ENCODE peak calls at places on chromosomes 13 and 19, in five cellular contexts. V, U, F, I and J are unnamed samples.

GRCh38 chr19:13095393-13095784 is 7.3 kb downstream of the LYL1 start:
- DNase-seq in V (no peak), U (no peak), F (no peak), I (no peak), J (no peak)

GRCh38 chr13:92473736-92474465 is 752.7 kb upstream of the GPC6 start:
- DNase-seq in V (no peak), U (no peak), F (no peak), I (no peak), J (no peak)

GRCh38 chr13:40910324-40911050 is 108.6 kb downstream of the ELF1 start:
- DNase-seq in V (no peak), U (peak), F (no peak), I (peak), J (no peak)

GRCh38 chr13:68257111-68257842 is 1027.1 kb upstream of the PCDH9 start:
- DNase-seq in V (no peak), U (no peak), F (no peak), I (no peak), J (no peak)

GRCh38 chr19:29840066-29840950 is 28.5 kb downstream of the CCNE1 start:
- DNase-seq in V (no peak), U (no peak), F (peak), I (no peak), J (no peak)

GRCh38 chr13:33746867-33747266 is 71.1 kb upstream of the RFC3 start:
- DNase-seq in V (no peak), U (no peak), F (no peak), I (no peak), J (no peak)

GRCh38 chr19:10353793-10354391 is 14.5 kb upstream of the ICAM3 start:
- DNase-seq in V (no peak), U (peak), F (no peak), I (no peak), J (no peak)

GRCh38 chr13:113291997-113292862 is 4.8 kb upstream of the LAMP1 start:
- DNase-seq in V (no peak), U (peak), F (no peak), I (peak), J (no peak)

GRCh38 chr19:543912-544608 is at the start of gene GZMM:
- DNase-seq in V (no peak), U (no peak), F (no peak), I (no peak), J (peak)

GRCh38 chr13:43629691-43630480 is 156.9 kb downstream of the ENOX1 start:
- DNase-seq in V (no peak), U (no peak), F (no peak), I (peak), J (no peak)

GRCh38 chr19:6476155-6476895 is 5.3 kb downstream of the DENND1C start:
- DNase-seq in V (no peak), U (peak), F (no peak), I (peak), J (peak)

GRCh38 chr19:51375504-51376221 is 3.2 kb upstream of the NKG7 start:
- DNase-seq in V (no peak), U (no peak), F (peak), I (no peak), J (peak)

GRCh38 chr19:32318884-32319520 is 26.4 kb upstream of the ZNF507 start:
- DNase-seq in V (no peak), U (no peak), F (no peak), I (no peak), J (no peak)

GRCh38 chr19:32313866-32314265 is 31.5 kb upstream of the ZNF507 start:
- DNase-seq in V (no peak), U (no peak), F (no peak), I (no peak), J (no peak)

GRCh38 chr19:32311371-32311770 is 34.0 kb upstream of the ZNF507 start:
- DNase-seq in V (no peak), U (no peak), F (no peak), I (no peak), J (no peak)

GRCh38 chr19:32317045-32317444 is 28.4 kb upstream of the ZNF507 start:
- DNase-seq in V (no peak), U (no peak), F (no peak), I (no peak), J (no peak)

DNA sequence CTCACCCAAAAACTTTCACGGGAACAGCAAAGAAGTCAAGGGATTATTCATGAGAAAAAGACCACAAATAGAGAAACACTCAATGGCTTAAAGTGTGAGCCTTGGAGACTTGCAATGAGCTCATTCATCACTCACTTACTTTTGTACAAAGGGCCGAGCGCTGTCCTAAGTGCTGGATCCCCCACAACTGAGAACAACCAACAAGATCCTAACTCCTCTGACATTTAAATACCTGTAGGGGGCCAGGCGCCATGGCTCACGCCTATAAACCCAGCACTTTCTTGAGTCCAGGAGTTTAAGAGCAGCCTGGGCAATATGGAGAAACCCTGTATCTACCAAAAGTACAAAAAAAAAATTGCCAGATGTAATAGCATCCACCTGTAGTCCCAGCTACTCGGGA is 29.4 kb upstream of the ZNF507 start:
- DNase-seq in V (no peak), U (no peak), F (no peak), I (no peak), J (no peak)
- TF ChIP-seq CTCF in V (no peak), U (no peak), F (no peak), I (no peak), J (no peak)

GRCh38 chr13:22357132-22357531 is 686.3 kb downstream of the FGF9 start:
- DNase-seq in V (no peak), U (no peak), F (no peak), I (peak), J (no peak)
- TF ChIP-seq CTCF in V (no peak), U (no peak), F (no peak), I (no peak), J (no peak)

DNA sequence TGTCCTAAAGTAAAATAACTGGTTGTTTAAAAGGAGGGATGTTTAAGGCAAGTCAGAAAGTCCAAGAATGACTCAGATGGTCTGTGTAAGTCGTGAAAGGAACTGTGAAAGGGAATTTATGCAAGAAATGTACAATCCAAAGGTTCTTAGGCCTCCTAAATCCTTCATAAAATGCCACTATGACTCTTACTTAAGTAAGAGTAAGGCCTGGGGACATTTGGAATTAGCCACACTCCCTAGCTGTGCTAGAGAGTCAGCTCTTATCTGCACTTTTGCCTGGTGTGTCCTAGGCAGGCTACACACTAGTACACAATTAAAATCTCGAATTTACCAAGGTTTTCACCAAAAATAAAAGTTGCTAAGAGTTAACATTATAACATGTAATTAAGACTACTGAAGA is 686.9 kb downstream of the UQCRFS1 start:
- DNase-seq in V (no peak), U (no peak), F (no peak), I (no peak), J (no peak)
- TF ChIP-seq CTCF in V (no peak), U (no peak), F (no peak), I (no peak), J (no peak)

GRCh38 chr13:71515639-71516038 is 351.4 kb downstream of the DACH1 start:
- DNase-seq in V (no peak), U (no peak), F (no peak), I (no peak), J (no peak)
- TF ChIP-seq CTCF in V (no peak), U (no peak), F (no peak), I (no peak), J (no peak)

GRCh38 chr19:47765522-47766358 is 12.8 kb upstream of the SELENOW start:
- DNase-seq in V (no peak), U (peak), F (no peak), I (peak), J (no peak)
- TF ChIP-seq CTCF in V (peak), U (peak), F (peak), I (peak), J (peak)

DNA sequence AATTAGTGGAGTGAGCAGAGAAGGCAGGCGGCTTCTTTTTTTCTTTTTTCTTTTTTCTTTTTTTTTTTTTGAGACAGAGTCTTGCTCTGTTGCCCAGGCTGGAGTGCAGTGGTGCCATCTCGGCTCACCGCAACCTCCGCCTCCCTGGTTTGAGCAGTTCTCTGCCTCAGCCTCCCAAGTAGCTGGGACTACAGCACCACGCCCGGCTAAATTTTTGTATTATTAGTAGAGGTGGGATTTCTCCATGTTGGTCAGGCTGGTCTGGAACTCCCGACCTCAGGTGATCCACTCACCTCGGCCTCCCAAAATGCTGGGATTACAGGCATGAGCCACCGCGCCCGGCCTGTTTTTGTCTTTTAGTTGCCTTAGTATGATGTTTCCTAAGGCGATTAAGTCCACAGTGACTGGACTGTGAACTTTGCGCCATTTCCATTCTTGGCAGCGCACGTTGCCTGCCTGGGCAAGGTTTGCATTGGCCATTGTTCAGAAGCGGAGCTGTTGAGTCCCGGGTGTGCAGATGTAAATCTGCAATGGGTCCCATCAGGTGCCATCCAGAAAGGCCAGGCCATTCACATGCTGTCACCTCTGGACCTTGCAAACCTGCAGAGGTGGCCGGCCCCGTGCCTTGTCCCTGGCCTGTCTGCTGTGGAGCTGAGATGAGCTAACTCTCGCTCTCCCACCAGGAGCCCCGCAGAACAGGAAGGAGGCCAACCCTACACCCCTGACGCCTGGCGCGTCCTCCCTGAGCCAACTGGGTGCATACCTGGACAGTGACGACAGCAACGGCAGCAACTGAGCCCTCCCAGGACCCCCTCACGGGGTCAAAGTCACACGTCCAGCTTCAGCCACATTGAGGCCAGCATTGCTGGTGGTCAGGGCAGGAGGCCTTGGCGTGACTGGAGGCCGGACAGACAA is 10.9 kb upstream of the SHD start:
- DNase-seq in V (no peak), U (no peak), F (no peak), I (no peak), J (no peak)
- TF ChIP-seq CTCF in V (no peak), U (no peak), F (peak), I (no peak), J (peak)

GRCh38 chr19:15195381-15195964 is 5.3 kb downstream of the NOTCH3 start:
- DNase-seq in V (no peak), U (peak), F (no peak), I (peak), J (no peak)
- TF ChIP-seq CTCF in V (no peak), U (no peak), F (peak), I (no peak), J (no peak)